ENCODE peak calls at places on chromosomes 11 and 22, in eight cellular contexts. U, W, S, V, F, A, T and D are unnamed samples. For H3K9me3, the result is how much of the 10 kb centered on the place peaks cover.

GRCh38 chr22:23206915-23207314 is 26.6 kb downstream of the BCR start:
- DNase-seq in U (no peak), W (no peak), S (no peak), V (no peak), F (no peak), A (no peak), T (no peak), D (no peak)

GRCh38 chr22:44924098-44924497 is 85.7 kb downstream of the PHF21B start:
- DNase-seq in U (no peak), W (no peak), S (no peak), V (no peak), F (no peak), A (no peak), T (no peak), D (no peak)

GRCh38 chr11:72773291-72773690 is 20.6 kb downstream of the STARD10 start:
- DNase-seq in U (no peak), W (peak), S (peak), V (no peak), F (no peak), A (peak), T (peak), D (no peak)

GRCh38 chr11:19604679-19605375 is 107.8 kb upstream of the NAV2 start:
- DNase-seq in U (no peak), W (no peak), S (no peak), V (no peak), F (no peak), A (no peak), T (no peak), D (no peak)

GRCh38 chr11:117822031-117822521 is 2.5 kb downstream of the FXYD2 start:
- DNase-seq in U (peak), W (peak), S (no peak), V (no peak), F (peak), A (no peak), T (peak), D (no peak)

GRCh38 chr22:20548806-20549205 is 41.4 kb downstream of the MED15 start:
- DNase-seq in U (no peak), W (no peak), S (no peak), V (no peak), F (no peak), A (no peak), T (no peak), D (no peak)

GRCh38 chr11:10381730-10382129 is 73.3 kb upstream of the AMPD3 start:
- DNase-seq in U (no peak), W (no peak), S (peak), V (no peak), F (no peak), A (no peak), T (no peak), D (no peak)

GRCh38 chr11:45333506-45333971 is 47.4 kb upstream of the SYT13 start:
- DNase-seq in U (no peak), W (peak), S (peak), V (peak), F (no peak), A (no peak), T (peak), D (no peak)

GRCh38 chr22:23315341-23315917 is 135.1 kb downstream of the BCR start:
- DNase-seq in U (peak), W (peak), S (peak), V (peak), F (peak), A (no peak), T (peak), D (peak)

GRCh38 chr22:41286639-41287091 is 678 bp upstream of the RANGAP1 start:
- DNase-seq in U (no peak), W (no peak), S (peak), V (no peak), F (no peak), A (no peak), T (peak), D (no peak)

GRCh38 chr11:121249039-121249663 is 43.4 kb upstream of the SC5D start:
- DNase-seq in U (peak), W (no peak), S (peak), V (no peak), F (no peak), A (no peak), T (peak), D (no peak)

GRCh38 chr22:49015459-49015858 is 812.2 kb downstream of the BRD1 start:
- DNase-seq in U (no peak), W (peak), S (no peak), V (no peak), F (no peak), A (no peak), T (peak), D (no peak)

GRCh38 chr11:47846998-47847397 is 1.2 kb downstream of the NUP160 start:
- DNase-seq in U (peak), W (no peak), S (no peak), V (no peak), F (no peak), A (no peak), T (no peak), D (no peak)

GRCh38 chr11:130426223-130427048 is 2.0 kb downstream of the ADAMTS8 start:
- DNase-seq in U (no peak), W (no peak), S (no peak), V (no peak), F (no peak), A (no peak), T (no peak), D (no peak)

GRCh38 chr11:42077794-42078193 is 618.3 kb upstream of the LRRC4C start:
- DNase-seq in U (no peak), W (no peak), S (no peak), V (no peak), F (no peak), A (no peak), T (no peak), D (no peak)

GRCh38 chr11:120519474-120519873 is 7.9 kb downstream of the GRIK4 start:
- DNase-seq in U (no peak), W (no peak), S (no peak), V (no peak), F (no peak), A (no peak), T (no peak), D (no peak)

GRCh38 chr11:83724704-83725114 is 438.5 kb upstream of the CCDC90B start:
- DNase-seq in U (peak), W (no peak), S (no peak), V (no peak), F (no peak), A (no peak), T (peak), D (no peak)

GRCh38 chr11:41245184-41245583 is 214.3 kb downstream of the LRRC4C start:
- DNase-seq in U (no peak), W (peak), S (peak), V (no peak), F (no peak), A (no peak), T (no peak), D (no peak)

GRCh38 chr11:68978931-68979591 is 1.7 kb downstream of the MRGPRD start:
- DNase-seq in U (no peak), W (peak), S (no peak), V (no peak), F (no peak), A (no peak), T (peak), D (peak)

GRCh38 chr11:59158206-59159068 is 13.5 kb upstream of the DTX4 start:
- DNase-seq in U (peak), W (peak), S (peak), V (peak), F (peak), A (peak), T (peak), D (peak)

GRCh38 chr22:50517495-50518260 is 7.7 kb downstream of the SCO2 start:
- DNase-seq in U (no peak), W (no peak), S (no peak), V (no peak), F (no peak), A (no peak), T (peak), D (no peak)

GRCh38 chr22:50518628-50519027 is 6.8 kb downstream of the SCO2 start:
- DNase-seq in U (no peak), W (no peak), S (no peak), V (no peak), F (no peak), A (no peak), T (peak), D (no peak)

GRCh38 chr22:50516891-50517290 is 8.5 kb downstream of the SCO2 start:
- DNase-seq in U (no peak), W (no peak), S (no peak), V (no peak), F (no peak), A (no peak), T (no peak), D (no peak)

GRCh38 chr22:50520826-50521453 is 4.5 kb downstream of the SCO2 start:
- DNase-seq in U (no peak), W (no peak), S (no peak), V (no peak), F (no peak), A (no peak), T (no peak), D (no peak)

GRCh38 chr22:50519151-50519550 is 6.2 kb downstream of the SCO2 start:
- DNase-seq in U (no peak), W (no peak), S (no peak), V (no peak), F (no peak), A (no peak), T (peak), D (no peak)
- H3K9me3 ChIP-seq in U (under half), W (under half), S (under half), V (under half), F (under half), A (under half), T (under half), D (under half)

GRCh38 chr11:132099692-132100091 is 729.3 kb downstream of the NTM start:
- DNase-seq in U (peak), W (no peak), S (no peak), V (no peak), F (no peak), A (no peak), T (peak), D (no peak)
- TF ChIP-seq CTCF in U (peak), W (peak), S (peak), V (peak), F (no peak), A (peak), T (peak), D (no peak)

GRCh38 chr11:24226606-24227005 is 270.2 kb upstream of the LUZP2 start:
- DNase-seq in U (no peak), W (no peak), S (no peak), V (no peak), F (no peak), A (no peak), T (no peak), D (no peak)
- H3K9me3 ChIP-seq in U (under half), W (under half), S (under half), V (under half), F (under half), A (under half), T (under half), D (under half)

GRCh38 chr11:24739637-24740036 is 242.8 kb downstream of the LUZP2 start:
- DNase-seq in U (no peak), W (no peak), S (no peak), V (no peak), F (no peak), A (no peak), T (no peak), D (no peak)

GRCh38 chr11:24734742-24735141 is 237.9 kb downstream of the LUZP2 start:
- DNase-seq in U (no peak), W (no peak), S (no peak), V (no peak), F (no peak), A (no peak), T (no peak), D (no peak)

GRCh38 chr11:24738972-24739371 is 242.1 kb downstream of the LUZP2 start:
- DNase-seq in U (no peak), W (no peak), S (no peak), V (no peak), F (no peak), A (no peak), T (no peak), D (no peak)
- TF ChIP-seq CTCF in U (no peak), W (no peak), S (no peak), V (no peak), F (no peak), A (no peak), T (no peak), D (no peak)

DNA sequence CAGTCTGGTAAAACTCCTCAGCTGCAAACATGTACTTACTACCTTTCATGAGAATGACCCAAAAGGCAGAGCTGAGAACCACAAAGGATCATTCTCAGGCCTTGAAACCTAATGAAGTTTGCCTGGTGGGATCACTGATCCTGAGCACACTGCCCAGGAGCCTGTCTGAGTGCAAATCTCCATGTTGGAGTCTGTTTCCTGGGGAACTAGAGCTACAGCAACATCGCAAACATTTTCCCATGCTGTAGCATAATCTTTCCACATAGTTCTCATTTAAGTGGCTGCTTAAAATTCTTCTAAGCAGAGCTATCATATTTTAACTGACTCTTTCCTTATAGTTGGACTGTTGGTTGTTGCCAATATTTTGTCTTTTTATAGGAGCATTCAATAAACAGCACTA is 58.5 kb downstream of the GUCY1A2 start:
- DNase-seq in U (peak), W (no peak), S (peak), V (no peak), F (no peak), A (no peak), T (no peak), D (no peak)
- H3K9me3 ChIP-seq in U (under half), W (under half), S (under half), V (under half), F (under half), A (under half), T (under half), D (under half)